ENCODE peak calls at places on chromosomes 6 and 20, in ten cellular contexts. G, S, B, F, O, C, N, U, H and M are unnamed samples.

GRCh38 chr6:160042014-160042773 is 73.3 kb downstream of the IGF2R start:
- DNase-seq in G (no peak), S (no peak), B (peak), F (no peak), O (peak), C (no peak), N (peak), U (no peak), H (no peak), M (no peak)

GRCh38 chr20:56630086-56630493 is 984 bp downstream of the TFAP2C start:
- DNase-seq in G (no peak), S (no peak), B (peak), F (peak), O (peak), C (no peak), N (peak), U (no peak), H (no peak), M (peak)

GRCh38 chr6:2850480-2851150 is 9.0 kb upstream of the SERPINB1 start:
- DNase-seq in G (no peak), S (no peak), B (peak), F (no peak), O (peak), C (no peak), N (peak), U (no peak), H (no peak), M (no peak)

GRCh38 chr20:17680128-17680835 is 1.8 kb downstream of the RRBP1 start:
- DNase-seq in G (no peak), S (no peak), B (peak), F (peak), O (peak), C (peak), N (peak), U (no peak), H (peak), M (no peak)

GRCh38 chr6:161748535-161749386 is 474.9 kb upstream of the AGPAT4 start:
- DNase-seq in G (no peak), S (peak), B (peak), F (peak), O (peak), C (peak), N (no peak), U (no peak), H (peak), M (peak)

GRCh38 chr20:32945710-32946221 is 58.5 kb downstream of the SUN5 start:
- DNase-seq in G (no peak), S (peak), B (peak), F (peak), O (peak), C (no peak), N (peak), U (no peak), H (no peak), M (no peak)

GRCh38 chr20:12927489-12927888 is 81.3 kb upstream of the SPTLC3 start:
- DNase-seq in G (no peak), S (no peak), B (no peak), F (no peak), O (no peak), C (no peak), N (peak), U (no peak), H (no peak), M (no peak)

GRCh38 chr6:21327326-21328140 is 266.0 kb upstream of the SOX4 start:
- DNase-seq in G (no peak), S (no peak), B (no peak), F (no peak), O (no peak), C (no peak), N (no peak), U (no peak), H (no peak), M (no peak)

GRCh38 chr20:3980260-3981131 is 34.9 kb downstream of the RNF24 start:
- DNase-seq in G (no peak), S (peak), B (peak), F (peak), O (peak), C (no peak), N (peak), U (no peak), H (no peak), M (peak)

GRCh38 chr6:108293527-108294296 is 1.1 kb upstream of the AFG1L start:
- DNase-seq in G (no peak), S (no peak), B (no peak), F (no peak), O (no peak), C (no peak), N (no peak), U (no peak), H (no peak), M (no peak)

GRCh38 chr6:142842423-142843261 is 102.3 kb downstream of the HIVEP2 start:
- DNase-seq in G (no peak), S (peak), B (peak), F (peak), O (peak), C (no peak), N (peak), U (no peak), H (no peak), M (no peak)

GRCh38 chr20:56439784-56440291 is 27.8 kb downstream of the CASS4 start:
- DNase-seq in G (no peak), S (no peak), B (peak), F (no peak), O (peak), C (no peak), N (no peak), U (no peak), H (no peak), M (no peak)

GRCh38 chr6:72894091-72894490 is 272.2 kb downstream of the KCNQ5 start:
- DNase-seq in G (no peak), S (no peak), B (no peak), F (no peak), O (no peak), C (no peak), N (peak), U (no peak), H (no peak), M (no peak)

GRCh38 chr20:14700641-14700965 is 363.2 kb upstream of the FLRT3 start:
- DNase-seq in G (no peak), S (peak), B (peak), F (peak), O (peak), C (no peak), N (peak), U (no peak), H (peak), M (no peak)

GRCh38 chr6:47710295-47710694 is 11.9 kb downstream of the ADGRF4 start:
- DNase-seq in G (no peak), S (no peak), B (no peak), F (no peak), O (no peak), C (no peak), N (peak), U (no peak), H (no peak), M (no peak)

GRCh38 chr20:45629496-45630100 is at the start of gene WFDC10A:
- DNase-seq in G (no peak), S (peak), B (peak), F (peak), O (peak), C (peak), N (peak), U (no peak), H (peak), M (peak)

GRCh38 chr6:108748063-108748462 is 100.2 kb upstream of the ARMC2 start:
- DNase-seq in G (no peak), S (no peak), B (no peak), F (no peak), O (no peak), C (no peak), N (peak), U (no peak), H (no peak), M (no peak)

GRCh38 chr6:30730611-30731435 is 10.7 kb downstream of the TUBB start:
- DNase-seq in G (peak), S (peak), B (peak), F (peak), O (no peak), C (peak), N (peak), U (peak), H (peak), M (peak)

GRCh38 chr20:44212792-44213191 is 2.2 kb upstream of the OSER1 start:
- DNase-seq in G (no peak), S (no peak), B (no peak), F (no peak), O (no peak), C (no peak), N (peak), U (no peak), H (no peak), M (no peak)

GRCh38 chr6:166520905-166521834 is 65.3 kb downstream of the RAMACL start:
- DNase-seq in G (no peak), S (no peak), B (no peak), F (no peak), O (no peak), C (no peak), N (no peak), U (no peak), H (no peak), M (no peak)

GRCh38 chr20:36825374-36826104 is 50.4 kb upstream of the TLDC2 start:
- DNase-seq in G (no peak), S (no peak), B (no peak), F (no peak), O (no peak), C (no peak), N (no peak), U (no peak), H (peak), M (no peak)